ENCODE peak calls at places on chromosomes 7 and 10, in seven cellular contexts. K is CD8-positive, alpha-beta T cell; J is NCI-H1417; Z is HT1080; I is GM20000; L is uterus; A is NCI-H1105 treated with DMSO at 0.1 percent for 48 hours. R is an unnamed sample.

GRCh38 chr10:62437696-62438095 is 63.5 kb downstream of the ZNF365 start:
- DNase-seq in A (peak; percentile 21), K (no peak), J (peak; percentile 40), I (peak; percentile 51), L (no peak), Z (peak; percentile 67), R (peak; percentile 54)

GRCh38 chr10:105827133-105827532 is 1186.0 kb downstream of the SORCS3 start:
- DNase-seq in K (no peak), I (no peak), L (no peak), Z (no peak), A (no peak), J (no peak), R (no peak)

GRCh38 chr10:124162136-124162535 is 68.7 kb upstream of the CHST15 start:
- DNase-seq in J (no peak), A (no peak), L (no peak), Z (no peak), K (no peak), I (no peak), R (no peak)

GRCh38 chr7:104652434-104652833 is 324.0 kb downstream of the LHFPL3 start:
- DNase-seq in Z (no peak), K (no peak), A (no peak), I (no peak), J (no peak), L (no peak), R (no peak)

GRCh38 chr10:127903789-127904188 is 3.1 kb upstream of the PTPRE start:
- DNase-seq in K (no peak), L (no peak), I (no peak), A (no peak), J (no peak), Z (no peak), R (no peak)

GRCh38 chr7:159218216-159219006 is 73.7 kb upstream of the VIPR2 start:
- DNase-seq in A (no peak), I (no peak), L (no peak), J (no peak), K (no peak), Z (peak; percentile 33), R (no peak)

GRCh38 chr10:100184426-100185219 is 1.2 kb downstream of the ERLIN1 start:
- DNase-seq in I (peak; percentile 36), L (no peak), K (no peak), A (no peak), Z (peak; percentile 13), J (no peak), R (no peak)

GRCh38 chr7:92988051-92988450 is 129.7 kb downstream of the SAMD9 start:
- DNase-seq in A (peak; percentile 24), K (no peak), L (no peak), Z (peak; percentile 60), J (no peak), I (no peak), R (no peak)

GRCh38 chr7:99092064-99092720 is 51.7 kb downstream of the SMURF1 start:
- DNase-seq in K (no peak), L (no peak), I (no peak), Z (no peak), A (no peak), J (no peak), R (peak; percentile 61)

GRCh38 chr10:81013771-81014170 is 476.1 kb downstream of the SH2D4B start:
- DNase-seq in I (no peak), A (no peak), Z (no peak), L (no peak), K (no peak), J (no peak), R (no peak)

GRCh38 chr10:22723343-22723779 is 9.0 kb upstream of the PIP4K2A start:
- DNase-seq in K (no peak), A (no peak), Z (no peak), J (no peak), L (no peak), I (peak; percentile 49), R (no peak)

GRCh38 chr10:25682203-25682950 is 251.7 kb upstream of the MYO3A start:
- DNase-seq in L (no peak), J (no peak), A (no peak), K (no peak), I (no peak), Z (peak; percentile 52), R (peak; percentile 40)

GRCh38 chr7:46786221-46786951 is 795.5 kb downstream of the TNS3 start:
- DNase-seq in J (no peak), Z (peak; percentile 69), I (no peak), A (no peak), K (no peak), L (no peak), R (no peak)

GRCh38 chr10:89540550-89540949 is 5.2 kb upstream of the SLC16A12 start:
- DNase-seq in K (no peak), J (no peak), A (no peak), L (no peak), I (no peak), Z (peak; percentile 62), R (no peak)

GRCh38 chr7:124655990-124656389 is 109.6 kb downstream of the GPR37 start:
- DNase-seq in K (no peak), I (no peak), L (no peak), A (peak; percentile 94), Z (no peak), J (peak; percentile 66), R (no peak)

GRCh38 chr7:86598721-86599120 is 45.0 kb upstream of the GRM3 start:
- DNase-seq in A (no peak), Z (no peak), I (no peak), L (no peak), K (no peak), J (no peak), R (no peak)

GRCh38 chr7:63931057-63931600 is 67.5 kb upstream of the ZNF722 start:
- DNase-seq in Z (no peak), J (no peak), K (no peak), I (no peak), L (no peak), A (no peak), R (no peak)

GRCh38 chr7:130154501-130155317 is 50.5 kb downstream of the TMEM209 start:
- DNase-seq in A (peak; percentile 61), I (no peak), Z (no peak), J (peak; percentile 95), L (no peak), K (no peak), R (peak; percentile 99)

GRCh38 chr10:93703841-93704240 is 1.4 kb upstream of the FRA10AC1 start:
- DNase-seq in Z (no peak), K (no peak), A (no peak), I (no peak), J (no peak), L (no peak), R (no peak)

GRCh38 chr10:43667317-43667731 is 18.6 kb upstream of the ZNF32 start:
- DNase-seq in J (no peak), Z (no peak), K (no peak), A (no peak), I (peak; percentile 53), L (no peak), R (no peak)

GRCh38 chr10:129760003-129760315 is 204.1 kb downstream of the EBF3 start:
- DNase-seq in I (no peak), J (no peak), L (peak; percentile 5), K (peak; percentile 34), Z (no peak), A (no peak), R (no peak)

GRCh38 chr10:125823663-125824251 is 411 bp downstream of the BCCIP start:
- DNase-seq in I (no peak), Z (no peak), A (no peak), K (no peak), L (no peak), J (peak; percentile 12), R (no peak)

GRCh38 chr7:54860003-54860775 is 101.2 kb upstream of the SEC61G start:
- DNase-seq in I (no peak), J (no peak), K (no peak), L (no peak), Z (peak; percentile 32), A (no peak), R (no peak)

GRCh38 chr7:118720632-118721031 is 496.1 kb downstream of the ANKRD7 start:
- DNase-seq in A (no peak), K (no peak), I (no peak), J (no peak), Z (no peak), L (no peak), R (no peak)

GRCh38 chr7:103698064-103698463 is 252.1 kb upstream of the SLC26A5 start:
- DNase-seq in A (no peak), Z (no peak), K (no peak), I (no peak), L (no peak), J (no peak), R (no peak)

GRCh38 chr10:74824184-74825032 is 2.0 kb upstream of the KAT6B start:
- DNase-seq in Z (no peak), K (peak; percentile 66), I (no peak), J (no peak), L (peak; percentile 24), A (no peak), R (no peak)

GRCh38 chr10:114566064-114566463 is 92.0 kb downstream of the ABLIM1 start:
- DNase-seq in K (no peak), L (no peak), A (no peak), Z (no peak), J (no peak), I (no peak), R (no peak)

GRCh38 chr7:91636129-91636724 is 244.3 kb downstream of the MTERF1 start:
- DNase-seq in A (no peak), K (no peak), J (no peak), I (no peak), L (no peak), Z (peak; percentile 42), R (peak; percentile 55)

GRCh38 chr7:12771378-12771877 is 84.0 kb downstream of the ARL4A start:
- DNase-seq in J (peak; percentile 45), Z (no peak), A (peak; percentile 98), I (no peak), L (peak; percentile 28), K (no peak), R (peak; percentile 95)

GRCh38 chr10:64658528-64658927 is 1137.3 kb downstream of the REEP3 start:
- DNase-seq in K (no peak), L (no peak), Z (no peak), A (no peak), J (no peak), I (no peak), R (no peak)

GRCh38 chr10:60820093-60820769 is 42.0 kb downstream of the CDK1 start:
- DNase-seq in Z (no peak), J (no peak), K (no peak), A (no peak), I (peak; percentile 11), L (no peak), R (no peak)

GRCh38 chr10:15211464-15211979 is 43.0 kb upstream of the NMT2 start:
- DNase-seq in J (no peak), Z (peak; percentile 92), K (no peak), L (no peak), A (no peak), I (no peak), R (no peak)

GRCh38 chr10:92241158-92241500 is 49.7 kb downstream of the CPEB3 start:
- DNase-seq in K (no peak), L (no peak), J (peak; percentile 13), A (no peak), Z (no peak), I (no peak), R (no peak)

GRCh38 chr10:80537086-80537704 is 507 bp upstream of the SH2D4B start:
- DNase-seq in I (no peak), A (no peak), K (peak; percentile 25), Z (no peak), J (no peak), L (no peak), R (no peak)

GRCh38 chr7:107898997-107899594 is 8.1 kb downstream of the DLD start:
- DNase-seq in A (no peak), K (no peak), J (no peak), Z (no peak), L (no peak), I (no peak), R (no peak)

GRCh38 chr7:157522189-157522588 is 185.4 kb downstream of the DNAJB6 start:
- DNase-seq in J (no peak), Z (no peak), K (peak; percentile 42), L (no peak), I (no peak), A (no peak), R (no peak)

GRCh38 chr7:18958627-18959026 is 158.8 kb downstream of the TWIST1 start:
- DNase-seq in K (no peak), I (no peak), J (no peak), A (no peak), L (no peak), Z (peak; percentile 91), R (no peak)

GRCh38 chr10:24944512-24945255 is 7.7 kb downstream of the PRTFDC1 start:
- DNase-seq in I (no peak), A (no peak), L (no peak), Z (peak; percentile 91), K (no peak), J (no peak), R (no peak)

R was measured in NCI-H2081.